ENCODE peak calls at places on chromosome 2, in four cellular contexts. P, A, U and M are unnamed samples.

GRCh38 chr2:200300065-200300464 is 6.4 kb upstream of the SPATS2L start:
- DNase-seq in P (no peak), A (no peak), U (no peak), M (no peak)

GRCh38 chr2:72955188-72956049 is 38.1 kb downstream of the EMX1 start:
- DNase-seq in P (no peak), A (no peak), U (no peak), M (peak)

GRCh38 chr2:134193006-134193405 is 60.9 kb upstream of the MGAT5 start:
- DNase-seq in P (no peak), A (peak), U (no peak), M (no peak)

GRCh38 chr2:168686485-168687191 is 115.8 kb upstream of the NOSTRIN start:
- DNase-seq in P (no peak), A (peak), U (peak), M (no peak)

GRCh38 chr2:218733615-218734021 is 23.0 kb downstream of the TTLL4 start:
- DNase-seq in P (no peak), A (peak), U (peak), M (no peak)

GRCh38 chr2:49044265-49044664 is 110.0 kb downstream of the FSHR start:
- DNase-seq in P (no peak), A (no peak), U (no peak), M (no peak)

GRCh38 chr2:9099341-9099751 is 95.9 kb upstream of the MBOAT2 start:
- DNase-seq in P (no peak), A (peak), U (no peak), M (no peak)

GRCh38 chr2:230925879-230926765 is 1.1 kb upstream of the GPR55 start:
- DNase-seq in P (peak), A (no peak), U (no peak), M (no peak)

GRCh38 chr2:136048886-136049832 is 63.7 kb upstream of the DARS1 start:
- DNase-seq in P (no peak), A (no peak), U (no peak), M (no peak)

GRCh38 chr2:129910446-129911362 is 68.8 kb upstream of the RAB6C start:
- DNase-seq in P (peak), A (no peak), U (no peak), M (no peak)

GRCh38 chr2:120861576-120862191 is 126.0 kb downstream of the GLI2 start:
- DNase-seq in P (no peak), A (peak), U (no peak), M (no peak)

GRCh38 chr2:45342-46130 is 769 bp downstream of the FAM110C start:
- DNase-seq in P (peak), A (no peak), U (no peak), M (no peak)

GRCh38 chr2:1609706-1610485 is 134.4 kb downstream of the PXDN start:
- DNase-seq in P (no peak), A (no peak), U (no peak), M (no peak)

GRCh38 chr2:46058140-46058539 is 239.1 kb upstream of the EPAS1 start:
- DNase-seq in P (no peak), A (no peak), U (no peak), M (no peak)

GRCh38 chr2:36886664-36887063 is 79.7 kb downstream of the STRN start:
- DNase-seq in P (no peak), A (peak), U (no peak), M (no peak)

GRCh38 chr2:37864217-37864616 is 60.9 kb upstream of the RMDN2 start:
- DNase-seq in P (no peak), A (no peak), U (no peak), M (no peak)

GRCh38 chr2:69013123-69013836 is at the start of gene ANTXR1:
- DNase-seq in P (peak), A (peak), U (peak), M (peak)

GRCh38 chr2:201280191-201281040 is 20.1 kb downstream of the CASP8 start:
- DNase-seq in P (no peak), A (no peak), U (no peak), M (no peak)

GRCh38 chr2:118806797-118807667 is 40.4 kb downstream of the EN1 start:
- DNase-seq in P (no peak), A (no peak), U (no peak), M (no peak)

GRCh38 chr2:217449436-217449835 is 553.4 kb downstream of the TNS1 start:
- DNase-seq in P (no peak), A (no peak), U (no peak), M (no peak)

GRCh38 chr2:31337860-31338259 is 76.7 kb downstream of the XDH start:
- DNase-seq in P (no peak), A (peak), U (peak), M (no peak)

GRCh38 chr2:150296795-150297546 is 190.5 kb downstream of the RND3 start:
- DNase-seq in P (no peak), A (peak), U (no peak), M (no peak)

GRCh38 chr2:97645112-97645699 is 656 bp upstream of the COX5B start:
- DNase-seq in P (peak), A (no peak), U (no peak), M (peak)

GRCh38 chr2:16196687-16197503 is 256.5 kb downstream of the MYCN start:
- DNase-seq in P (no peak), A (no peak), U (no peak), M (no peak)

GRCh38 chr2:73944714-73945113 is 18.0 kb downstream of the DGUOK start:
- DNase-seq in P (no peak), A (no peak), U (peak), M (no peak)

GRCh38 chr2:68911246-68911645 is 40.0 kb upstream of the BMP10 start:
- DNase-seq in P (no peak), A (no peak), U (no peak), M (no peak)

GRCh38 chr2:141767051-141767450 is 363.8 kb downstream of the LRP1B start:
- DNase-seq in P (no peak), A (peak), U (no peak), M (no peak)

GRCh38 chr2:120344991-120345975 is 653 bp upstream of the INHBB start:
- DNase-seq in P (no peak), A (no peak), U (peak), M (no peak)

GRCh38 chr2:84969511-84970265 is 1.3 kb upstream of the KCMF1 start:
- DNase-seq in P (no peak), A (peak), U (peak), M (no peak)

GRCh38 chr2:84970266-84970955 is 550 bp upstream of the KCMF1 start:
- DNase-seq in P (peak), A (peak), U (peak), M (no peak)

GRCh38 chr2:84970956-84971798 is at the start of gene KCMF1:
- DNase-seq in P (peak), A (peak), U (peak), M (peak)

GRCh38 chr2:84971799-84972790 is 1.1 kb downstream of the KCMF1 start:
- DNase-seq in P (no peak), A (peak), U (peak), M (no peak)
- H3K14ac ChIP-seq in P (peak), A (peak), U (peak), M (peak)

GRCh38 chr2:203759692-203760365 is 53.4 kb downstream of the CD28 start:
- DNase-seq in P (no peak), A (peak), U (peak), M (no peak)
- H3K14ac ChIP-seq in P (no peak), A (peak), U (no peak), M (no peak)

GRCh38 chr2:207166349-207167128 is 791 bp upstream of the KLF7 start:
- DNase-seq in P (peak), A (peak), U (peak), M (peak)
- H3K14ac ChIP-seq in P (peak), A (peak), U (peak), M (no peak)

GRCh38 chr2:235232474-235233435 is 261.1 kb upstream of the AGAP1 start:
- DNase-seq in P (no peak), A (no peak), U (no peak), M (no peak)
- H3K14ac ChIP-seq in P (no peak), A (no peak), U (no peak), M (no peak)

GRCh38 chr2:241636983-241637232 is at the start of gene THAP4:
- DNase-seq in P (no peak), A (no peak), U (peak), M (no peak)
- H3K14ac ChIP-seq in P (peak), A (peak), U (peak), M (peak)

GRCh38 chr2:204662956-204663355 is 117.7 kb downstream of the PARD3B start:
- DNase-seq in P (no peak), A (no peak), U (no peak), M (no peak)
- H3K14ac ChIP-seq in P (no peak), A (no peak), U (no peak), M (no peak)